ENCODE peak calls at places on chromosomes 12 and 14, in four cellular contexts. T, S, O and U are unnamed samples.

GRCh38 chr12:130831876-130832405 is 7.1 kb downstream of the STX2 start:
- DNase-seq in T (no peak), S (no peak), O (no peak), U (no peak)

GRCh38 chr14:83994020-83994419 is 1535.9 kb upstream of the FLRT2 start:
- DNase-seq in T (no peak), S (peak; percentile 81), O (no peak), U (no peak)

GRCh38 chr14:103108749-103109207 is 14.3 kb downstream of the EXOC3L4 start:
- DNase-seq in T (no peak), S (no peak), O (peak; percentile 60), U (peak; percentile 89)

GRCh38 chr14:88668448-88669116 is 105.7 kb downstream of the ZC3H14 start:
- DNase-seq in T (no peak), S (no peak), O (no peak), U (peak; percentile 31)

GRCh38 chr12:52029686-52030085 is 21.6 kb upstream of the NR4A1 start:
- DNase-seq in T (peak; percentile 77), S (peak; percentile 78), O (no peak), U (no peak)

GRCh38 chr12:13183621-13184020 is 12.9 kb upstream of the EMP1 start:
- DNase-seq in T (no peak), S (no peak), O (no peak), U (no peak)

GRCh38 chr14:52342849-52343606 is 28.9 kb downstream of the PTGER2 start:
- DNase-seq in T (no peak), S (no peak), O (no peak), U (no peak)

GRCh38 chr14:104436741-104437701 is 142.5 kb upstream of the C14orf180 start:
- DNase-seq in T (peak; percentile 74), S (no peak), O (no peak), U (peak; percentile 35)

GRCh38 chr12:80400591-80400991 is 43.4 kb upstream of the PTPRQ start:
- DNase-seq in T (peak; percentile 92), S (no peak), O (no peak), U (no peak)

GRCh38 chr12:68823711-68824110 is 15.7 kb downstream of the MDM2 start:
- DNase-seq in T (no peak), S (peak; percentile 82), O (no peak), U (no peak)

GRCh38 chr14:77458249-77458950 is 507 bp downstream of the AHSA1 start:
- DNase-seq in T (no peak), S (peak; percentile 24), O (peak; percentile 48), U (peak; percentile 33)

GRCh38 chr14:21090194-21090939 is 8.1 kb downstream of the ZNF219 start:
- DNase-seq in T (no peak), S (no peak), O (peak; percentile 58), U (peak; percentile 54)

GRCh38 chr14:63039800-63040380 is 5.4 kb downstream of the KCNH5 start:
- DNase-seq in T (peak; percentile 7), S (peak; percentile 50), O (no peak), U (no peak)

GRCh38 chr12:54684636-54685630 is 36.8 kb upstream of the DCD start:
- DNase-seq in T (no peak), S (no peak), O (no peak), U (no peak)

GRCh38 chr14:101250336-101250947 is 310.9 kb upstream of the DIO3 start:
- DNase-seq in T (no peak), S (no peak), O (no peak), U (no peak)

GRCh38 chr12:41014643-41015020 is 173.5 kb upstream of the PDZRN4 start:
- DNase-seq in T (no peak), S (peak; percentile 41), O (no peak), U (no peak)

GRCh38 chr12:31321565-31322228 is 4.3 kb downstream of the SINHCAF start:
- DNase-seq in T (no peak), S (no peak), O (no peak), U (no peak)

GRCh38 chr12:76909290-76909689 is 30.5 kb upstream of the CSRP2 start:
- DNase-seq in T (no peak), S (no peak), O (no peak), U (no peak)

GRCh38 chr12:105278043-105278697 is 42.2 kb upstream of the APPL2 start:
- DNase-seq in T (no peak), S (peak; percentile 31), O (no peak), U (no peak)

GRCh38 chr12:40315375-40315774 is 90.6 kb downstream of the LRRK2 start:
- DNase-seq in T (no peak), S (no peak), O (no peak), U (no peak)

GRCh38 chr14:89293349-89293916 is 123.6 kb downstream of the FOXN3 start:
- DNase-seq in T (no peak), S (no peak), O (no peak), U (no peak)

GRCh38 chr12:108299516-108299915 is 39.6 kb downstream of the CMKLR1 start:
- DNase-seq in T (no peak), S (no peak), O (no peak), U (no peak)

GRCh38 chr14:99133563-99134332 is 138.2 kb downstream of the BCL11B start:
- DNase-seq in T (no peak), S (no peak), O (no peak), U (no peak)

GRCh38 chr14:50395448-50395847 is 1.2 kb downstream of the CDKL1 start:
- DNase-seq in T (no peak), S (no peak), O (no peak), U (no peak)

GRCh38 chr14:100304825-100305445 is 1.3 kb downstream of the SLC25A29 start:
- DNase-seq in T (peak; percentile 56), S (no peak), O (no peak), U (no peak)

GRCh38 chr12:5096241-5096880 is 52.7 kb downstream of the KCNA5 start:
- DNase-seq in T (no peak), S (peak; percentile 64), O (no peak), U (no peak)

GRCh38 chr12:92224685-92225331 is 79.2 kb upstream of the BTG1 start:
- DNase-seq in T (no peak), S (peak; percentile 48), O (no peak), U (no peak)

GRCh38 chr14:89033756-89034155 is 209.3 kb downstream of the TTC8 start:
- DNase-seq in T (no peak), S (no peak), O (no peak), U (no peak)

GRCh38 chr14:67487937-67488893 is at the start of gene TMEM229B:
- DNase-seq in T (no peak), S (peak; percentile 5), O (peak; percentile 75), U (peak; percentile 92)

GRCh38 chr12:39946361-39946948 is 159.4 kb downstream of the SLC2A13 start:
- DNase-seq in T (no peak), S (no peak), O (no peak), U (no peak)

GRCh38 chr12:92403210-92404175 is 257.8 kb upstream of the BTG1 start:
- DNase-seq in T (no peak), S (no peak), O (peak; percentile 52), U (peak; percentile 66)

GRCh38 chr12:111846016-111846415 is 4.0 kb downstream of the MAPKAPK5 start:
- DNase-seq in T (no peak), S (no peak), O (no peak), U (no peak)